ENCODE peak calls at places on chromosomes 2 and 18, in six cellular contexts. U, Y, Q, I, L and T are unnamed samples.

GRCh38 chr2:58939388-58939787 is 698.3 kb upstream of the FANCL start:
- DNase-seq in U (no peak), Y (no peak), Q (no peak), I (no peak), L (no peak), T (no peak)

GRCh38 chr2:173028141-173028540 is 47.5 kb upstream of the MAP3K20 start:
- DNase-seq in U (no peak), Y (no peak), Q (no peak), I (no peak), L (no peak), T (no peak)

GRCh38 chr2:68909793-68910674 is 38.8 kb upstream of the BMP10 start:
- DNase-seq in U (peak; percentile 58), Y (peak; percentile 69), Q (peak; percentile 70), I (peak; percentile 84), L (peak; percentile 89), T (peak; percentile 65)

GRCh38 chr2:159290289-159290907 is 3.9 kb upstream of the WDSUB1 start:
- DNase-seq in U (peak; percentile 33), Y (no peak), Q (peak; percentile 57), I (no peak), L (no peak), T (peak; percentile 40)

GRCh38 chr2:220670461-220670979 is 901.6 kb downstream of the EPHA4 start:
- DNase-seq in U (no peak), Y (no peak), Q (no peak), I (peak; percentile 57), L (no peak), T (no peak)

GRCh38 chr2:212032032-212032431 is 506.6 kb downstream of the ERBB4 start:
- DNase-seq in U (no peak), Y (no peak), Q (peak; percentile 3), I (no peak), L (no peak), T (no peak)

GRCh38 chr2:129879614-129880180 is 99.8 kb upstream of the RAB6C start:
- DNase-seq in U (no peak), Y (no peak), Q (no peak), I (no peak), L (no peak), T (no peak)

GRCh38 chr2:237854295-237854694 is 5.1 kb upstream of the RAMP1 start:
- DNase-seq in U (no peak), Y (no peak), Q (no peak), I (no peak), L (no peak), T (no peak)

GRCh38 chr2:205333351-205333750 is 348.9 kb upstream of the NRP2 start:
- DNase-seq in U (no peak), Y (no peak), Q (no peak), I (no peak), L (no peak), T (no peak)

GRCh38 chr2:71530246-71530986 is 77.1 kb downstream of the DYSF start:
- DNase-seq in U (peak; percentile 48), Y (no peak), Q (peak; percentile 83), I (peak; percentile 74), L (peak; percentile 82), T (peak; percentile 71)

GRCh38 chr2:121014876-121015275 is 270.1 kb downstream of the TFCP2L1 start:
- DNase-seq in U (peak; percentile 16), Y (no peak), Q (no peak), I (no peak), L (no peak), T (no peak)

GRCh38 chr18:37316468-37316867 is 249.1 kb downstream of the CELF4 start:
- DNase-seq in U (no peak), Y (no peak), Q (no peak), I (no peak), L (no peak), T (no peak)

GRCh38 chr2:127220102-127220806 is at the start of gene CYP27C1:
- DNase-seq in U (no peak), Y (peak; percentile 20), Q (peak; percentile 81), I (peak; percentile 81), L (peak; percentile 69), T (peak; percentile 82)

GRCh38 chr2:232588680-232589585 is 38.4 kb downstream of the EIF4E2 start:
- DNase-seq in U (no peak), Y (no peak), Q (peak; percentile 28), I (no peak), L (no peak), T (no peak)

GRCh38 chr2:29699045-29699444 is 222.3 kb downstream of the ALK start:
- DNase-seq in U (no peak), Y (no peak), Q (no peak), I (no peak), L (no peak), T (no peak)

GRCh38 chr2:106358081-106358480 is 110.1 kb downstream of the RGPD3 start:
- DNase-seq in U (no peak), Y (no peak), Q (no peak), I (no peak), L (peak; percentile 5), T (no peak)

GRCh38 chr2:27795868-27796277 is 24.4 kb downstream of the MRPL33 start:
- DNase-seq in U (no peak), Y (no peak), Q (no peak), I (no peak), L (no peak), T (no peak)

GRCh38 chr2:20225294-20226151 is 593 bp upstream of the SDC1 start:
- DNase-seq in U (peak; percentile 77), Y (no peak), Q (no peak), I (peak; percentile 89), L (peak; percentile 84), T (peak; percentile 85)

GRCh38 chr18:2963048-2963447 is 49.9 kb downstream of the LPIN2 start:
- DNase-seq in U (no peak), Y (peak; percentile 35), Q (no peak), I (no peak), L (no peak), T (no peak)

GRCh38 chr2:20217041-20217970 is 7.6 kb downstream of the SDC1 start:
- DNase-seq in U (no peak), Y (no peak), Q (no peak), I (no peak), L (no peak), T (no peak)

GRCh38 chr2:14330884-14331283 is 301.6 kb upstream of the LRATD1 start:
- DNase-seq in U (no peak), Y (no peak), Q (no peak), I (no peak), L (peak; percentile 80), T (no peak)

GRCh38 chr2:219104107-219105050 is 43.7 kb upstream of the IHH start:
- DNase-seq in U (peak; percentile 66), Y (no peak), Q (peak; percentile 66), I (peak; percentile 67), L (peak; percentile 89), T (peak; percentile 67)

GRCh38 chr18:26549486-26550435 is 1.4 kb upstream of the KCTD1 start:
- DNase-seq in U (peak; percentile 12), Y (no peak), Q (peak; percentile 82), I (peak; percentile 75), L (peak; percentile 71), T (peak; percentile 73)

GRCh38 chr2:23301151-23301550 is 83.8 kb upstream of the KLHL29 start:
- DNase-seq in U (no peak), Y (no peak), Q (no peak), I (no peak), L (no peak), T (no peak)

GRCh38 chr18:63155910-63156773 is 163.4 kb downstream of the BCL2 start:
- DNase-seq in U (no peak), Y (no peak), Q (no peak), I (no peak), L (no peak), T (no peak)

GRCh38 chr2:10229462-10230099 is 73.1 kb upstream of the HPCAL1 start:
- DNase-seq in U (no peak), Y (no peak), Q (no peak), I (peak; percentile 0), L (no peak), T (no peak)

GRCh38 chr2:209470466-209470865 is 46.6 kb downstream of the MAP2 start:
- DNase-seq in U (no peak), Y (no peak), Q (no peak), I (no peak), L (no peak), T (no peak)

GRCh38 chr18:60980422-60981005 is 352.7 kb upstream of the CDH20 start:
- DNase-seq in U (no peak), Y (no peak), Q (no peak), I (no peak), L (peak; percentile 48), T (no peak)

GRCh38 chr18:79659733-79660132 is 19.9 kb upstream of the CTDP1 start:
- DNase-seq in U (no peak), Y (no peak), Q (no peak), I (no peak), L (no peak), T (no peak)

GRCh38 chr2:88656690-88657089 is 29.4 kb upstream of the EIF2AK3 start:
- DNase-seq in U (no peak), Y (no peak), Q (no peak), I (no peak), L (no peak), T (no peak)

GRCh38 chr2:139031722-139032121 is 251.5 kb upstream of the NXPH2 start:
- DNase-seq in U (peak; percentile 35), Y (no peak), Q (peak; percentile 14), I (peak; percentile 19), L (peak; percentile 34), T (peak; percentile 71)

GRCh38 chr18:67300498-67300897 is 216.0 kb downstream of the DSEL start:
- DNase-seq in U (no peak), Y (no peak), Q (no peak), I (peak; percentile 27), L (peak; percentile 50), T (no peak)

GRCh38 chr2:45839388-45840251 is 188.1 kb downstream of the PRKCE start:
- DNase-seq in U (no peak), Y (no peak), Q (peak; percentile 63), I (no peak), L (no peak), T (no peak)